ENCODE peak calls at places on chromosomes 11 and 22, in six cellular contexts. U is Panc1, Y is H1, D is stomach, R is HCT116, L is endothelial cell of umbilical vein. S is an unnamed sample.

GRCh38 chr22:20264614-20265452 is 3.3 kb downstream of the RTN4R start:
- DNase-seq in U (no peak), Y (no peak), D (no peak), R (no peak), L (no peak), S (no peak)

GRCh38 chr11:108142304-108142703 is 20.9 kb downstream of the ACAT1 start:
- DNase-seq in U (no peak), Y (no peak), D (no peak), R (no peak), L (no peak), S (no peak)

GRCh38 chr22:45008853-45009751 is 703 bp downstream of the PHF21B start:
- DNase-seq in U (no peak), Y (no peak), D (no peak), R (no peak), L (no peak), S (no peak)

GRCh38 chr11:19670030-19670761 is 42.4 kb upstream of the NAV2 start:
- DNase-seq in U (no peak), Y (no peak), D (no peak), R (peak; percentile 37), L (no peak), S (no peak)

GRCh38 chr11:83801799-83802198 is 515.6 kb upstream of the CCDC90B start:
- DNase-seq in U (no peak), Y (no peak), D (no peak), R (no peak), L (no peak), S (no peak)

GRCh38 chr11:108565653-108566052 is 27.9 kb downstream of the EXPH5 start:
- DNase-seq in U (no peak), Y (no peak), D (peak; percentile 36), R (no peak), L (no peak), S (no peak)

GRCh38 chr22:37971475-37972434 is 12.6 kb downstream of the SOX10 start:
- DNase-seq in U (no peak), Y (peak; percentile 71), D (no peak), R (no peak), L (no peak), S (no peak)

GRCh38 chr11:87137711-87138110 is 100.0 kb downstream of the TMEM135 start:
- DNase-seq in U (no peak), Y (no peak), D (no peak), R (no peak), L (no peak), S (no peak)

GRCh38 chr11:38498721-38499120 is 1900.7 kb upstream of the RAG2 start:
- DNase-seq in U (no peak), Y (no peak), D (no peak), R (no peak), L (no peak), S (no peak)

GRCh38 chr11:31788066-31788465 is 23.1 kb downstream of the PAX6 start:
- DNase-seq in U (no peak), Y (no peak), D (no peak), R (no peak), L (no peak), S (no peak)

GRCh38 chr11:17368551-17368950 is 17.0 kb downstream of the NCR3LG1 start:
- DNase-seq in U (no peak), Y (no peak), D (no peak), R (no peak), L (no peak), S (no peak)

GRCh38 chr11:17972987-17973386 is 39.9 kb downstream of the SERGEF start:
- DNase-seq in U (peak; percentile 12), Y (peak; percentile 77), D (no peak), R (peak; percentile 60), L (peak; percentile 44), S (no peak)

GRCh38 chr22:48492371-48493320 is 1335.0 kb downstream of the BRD1 start:
- DNase-seq in U (peak; percentile 27), Y (peak; percentile 70), D (peak; percentile 43), R (peak; percentile 48), L (peak; percentile 66), S (no peak)
- TF ChIP-seq CTCF in U (peak; percentile 83), Y (peak; percentile 70), D (peak; percentile 68), R (peak; percentile 79), L (peak; percentile 67), S (peak; percentile 49)

GRCh38 chr22:31604137-31604705 is 57.8 kb downstream of the PISD start:
- DNase-seq in U (no peak), Y (no peak), D (no peak), R (no peak), L (no peak), S (no peak)
- H3K4me1 ChIP-seq in U (peaks cover 5% of the 10 kb centered on the region), Y (no peaks in the 10 kb centered on the region), D (no peaks in the 10 kb centered on the region), R (no peaks in the 10 kb centered on the region), L (peaks cover 18% of the 10 kb centered on the region), S (peaks cover 10% of the 10 kb centered on the region)

GRCh38 chr11:3823762-3824506 is 15.6 kb downstream of the PGAP2 start:
- DNase-seq in U (no peak), Y (no peak), D (no peak), R (no peak), L (no peak), S (no peak)

GRCh38 chr11:3824714-3825472 is 15.9 kb downstream of the RHOG start:
- DNase-seq in U (no peak), Y (peak; percentile 96), D (peak; percentile 66), R (no peak), L (peak; percentile 44), S (no peak)

GRCh38 chr11:3826721-3827120 is 14.0 kb downstream of the RHOG start:
- DNase-seq in U (no peak), Y (peak; percentile 58), D (no peak), R (no peak), L (no peak), S (no peak)

GRCh38 chr11:3827434-3828186 is 13.1 kb downstream of the RHOG start:
- DNase-seq in U (no peak), Y (no peak), D (no peak), R (no peak), L (no peak), S (no peak)

DNA sequence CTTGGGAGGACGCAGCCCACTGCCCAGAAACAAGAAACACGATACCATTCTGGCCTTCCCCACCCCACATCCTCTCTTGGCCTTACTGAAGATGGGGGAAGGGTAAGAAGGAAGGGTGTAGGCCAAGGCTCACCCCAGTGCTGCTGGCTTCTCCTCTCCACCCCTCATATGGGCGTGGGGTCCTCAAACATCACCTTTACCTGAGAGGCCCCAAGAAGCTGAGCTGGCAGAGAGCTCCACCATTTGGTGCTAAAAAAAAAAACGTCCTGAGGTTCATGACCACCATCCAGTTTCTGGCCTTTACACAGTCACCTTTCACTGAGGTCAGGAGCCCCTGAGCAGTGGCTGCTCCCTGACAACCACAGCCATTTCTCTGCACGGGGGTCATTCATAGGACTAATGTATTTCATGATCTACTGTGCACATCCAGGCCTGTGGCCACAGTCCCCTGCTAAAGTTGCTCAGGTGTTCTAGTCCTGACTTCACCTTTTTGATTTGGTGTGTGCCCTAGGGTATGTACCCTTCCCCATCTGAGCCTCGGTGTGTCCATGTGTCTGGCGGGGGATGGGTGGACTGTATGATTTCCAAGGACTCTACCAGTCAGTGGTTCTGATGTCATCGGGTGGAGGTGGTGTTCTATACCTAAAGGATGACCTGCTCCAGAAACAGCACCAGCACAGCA is 15.1 kb downstream of the RHOG start:
- DNase-seq in U (no peak), Y (no peak), D (no peak), R (no peak), L (no peak), S (no peak)
- TF ChIP-seq POLR2AphosphoS5 in U (peak; percentile 81), Y (no peak), D (no peak), R (no peak), L (no peak), S (no peak)

GRCh38 chr22:31876156-31877035 is 67.9 kb upstream of the YWHAH start:
- DNase-seq in U (no peak), Y (no peak), D (no peak), R (no peak), L (no peak), S (no peak)

GRCh38 chr22:31874821-31875220 is 69.5 kb upstream of the YWHAH start:
- DNase-seq in U (no peak), Y (no peak), D (no peak), R (no peak), L (no peak), S (no peak)

GRCh38 chr22:31871475-31871874 is 72.9 kb upstream of the YWHAH start:
- DNase-seq in U (no peak), Y (no peak), D (no peak), R (no peak), L (no peak), S (no peak)

GRCh38 chr22:31870890-31871289 is 73.4 kb upstream of the YWHAH start:
- DNase-seq in U (peak; percentile 22), Y (no peak), D (no peak), R (no peak), L (peak; percentile 58), S (no peak)

GRCh38 chr22:31872209-31872608 is 72.1 kb upstream of the YWHAH start:
- DNase-seq in U (no peak), Y (peak; percentile 54), D (peak; percentile 34), R (no peak), L (peak; percentile 31), S (no peak)
- TF ChIP-seq CTCF in U (no peak), Y (peak; percentile 47), D (no peak), R (peak; percentile 25), L (peak; percentile 11), S (no peak)

DNA sequence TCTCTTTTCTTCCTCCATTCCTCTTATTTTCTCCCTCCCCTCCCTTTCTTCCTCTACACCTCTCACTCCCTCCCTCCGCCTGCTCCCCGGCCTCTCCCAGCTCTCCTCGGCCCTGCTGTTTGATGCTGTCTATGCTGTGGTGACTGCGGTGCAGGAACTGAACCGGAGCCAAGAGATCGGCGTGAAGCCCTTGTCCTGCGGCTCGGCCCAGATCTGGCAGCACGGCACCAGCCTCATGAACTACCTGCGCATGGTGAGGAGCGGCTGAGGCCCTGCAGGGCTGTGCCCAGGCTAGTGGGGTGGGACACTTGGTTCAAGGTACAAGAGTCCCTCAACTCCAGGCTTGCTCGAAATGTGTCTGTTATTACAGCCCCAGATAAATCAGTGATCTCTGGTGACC is 149.9 kb upstream of the TBCEL start:
- DNase-seq in U (no peak), Y (no peak), D (no peak), R (no peak), L (no peak), S (no peak)
- H3K4me1 ChIP-seq in U (no peaks in the 10 kb centered on the region), Y (no peaks in the 10 kb centered on the region), D (no peaks in the 10 kb centered on the region), R (no peaks in the 10 kb centered on the region), L (no peaks in the 10 kb centered on the region), S (no peaks in the 10 kb centered on the region)

S was measured in vagina.